ENCODE peak calls at places on chromosome 20, in seven cellular contexts. One of them, this sample, is unnamed.

GRCh38 chr20:4014031-4014474 is 1.3 kb downstream of the RNF24 start:
- DNase-seq in pancreas: no peak
- DNase-seq in heart right ventricle: peak; percentile 52
- DNase-seq in spleen: no peak
- DNase-seq in PC-9: peak; percentile 77
- DNase-seq in transverse colon: peak; percentile 68
- DNase-seq in ovary: no peak
- DNase-seq in this sample: peak; percentile 60

GRCh38 chr20:46458891-46459750 is 52.7 kb upstream of the ELMO2 start:
- DNase-seq in pancreas: peak; percentile 90
- DNase-seq in heart right ventricle: no peak
- DNase-seq in spleen: no peak
- DNase-seq in PC-9: no peak
- DNase-seq in transverse colon: peak; percentile 70
- DNase-seq in ovary: no peak
- DNase-seq in this sample: no peak

GRCh38 chr20:6277661-6278060 is 154.8 kb upstream of the FERMT1 start:
- DNase-seq in pancreas: no peak
- DNase-seq in heart right ventricle: no peak
- DNase-seq in spleen: no peak
- DNase-seq in PC-9: no peak
- DNase-seq in transverse colon: no peak
- DNase-seq in ovary: no peak
- DNase-seq in this sample: no peak

GRCh38 chr20:52494244-52494643 is 302.7 kb upstream of the ZFP64 start:
- DNase-seq in pancreas: no peak
- DNase-seq in heart right ventricle: no peak
- DNase-seq in spleen: no peak
- DNase-seq in PC-9: no peak
- DNase-seq in transverse colon: no peak
- DNase-seq in ovary: no peak
- DNase-seq in this sample: peak; percentile 85

GRCh38 chr20:59779656-59780380 is 153.6 kb downstream of the SYCP2 start:
- DNase-seq in pancreas: no peak
- DNase-seq in heart right ventricle: no peak
- DNase-seq in spleen: no peak
- DNase-seq in PC-9: no peak
- DNase-seq in transverse colon: no peak
- DNase-seq in ovary: no peak
- DNase-seq in this sample: no peak

GRCh38 chr20:59207742-59208357 is 44.2 kb downstream of the ZNF831 start:
- DNase-seq in pancreas: no peak
- DNase-seq in heart right ventricle: peak; percentile 61
- DNase-seq in spleen: peak; percentile 90
- DNase-seq in PC-9: no peak
- DNase-seq in transverse colon: peak; percentile 81
- DNase-seq in ovary: no peak
- DNase-seq in this sample: no peak

GRCh38 chr20:3842332-3842930 is 4.2 kb upstream of the MAVS start:
- DNase-seq in pancreas: no peak
- DNase-seq in heart right ventricle: no peak
- DNase-seq in spleen: no peak
- DNase-seq in PC-9: no peak
- DNase-seq in transverse colon: peak; percentile 66
- DNase-seq in ovary: no peak
- DNase-seq in this sample: no peak

GRCh38 chr20:14331671-14332070 is 5.7 kb downstream of the FLRT3 start:
- DNase-seq in pancreas: no peak
- DNase-seq in heart right ventricle: no peak
- DNase-seq in spleen: no peak
- DNase-seq in PC-9: no peak
- DNase-seq in transverse colon: no peak
- DNase-seq in ovary: no peak
- DNase-seq in this sample: no peak

GRCh38 chr20:10239954-10240353 is 21.3 kb downstream of the SNAP25 start:
- DNase-seq in pancreas: no peak
- DNase-seq in heart right ventricle: no peak
- DNase-seq in spleen: no peak
- DNase-seq in PC-9: peak; percentile 10
- DNase-seq in transverse colon: peak; percentile 27
- DNase-seq in ovary: no peak
- DNase-seq in this sample: no peak

GRCh38 chr20:19832875-19833274 is 74.8 kb downstream of the RIN2 start:
- DNase-seq in pancreas: no peak
- DNase-seq in heart right ventricle: no peak
- DNase-seq in spleen: no peak
- DNase-seq in PC-9: no peak
- DNase-seq in transverse colon: no peak
- DNase-seq in ovary: no peak
- DNase-seq in this sample: no peak

GRCh38 chr20:38196592-38196991 is 31.5 kb upstream of the TGM2 start:
- DNase-seq in pancreas: no peak
- DNase-seq in heart right ventricle: peak; percentile 65
- DNase-seq in spleen: peak; percentile 86
- DNase-seq in PC-9: peak; percentile 36
- DNase-seq in transverse colon: peak; percentile 14
- DNase-seq in ovary: peak; percentile 66
- DNase-seq in this sample: no peak

GRCh38 chr20:8388146-8388545 is 256.1 kb downstream of the PLCB1 start:
- DNase-seq in pancreas: no peak
- DNase-seq in heart right ventricle: no peak
- DNase-seq in spleen: no peak
- DNase-seq in PC-9: no peak
- DNase-seq in transverse colon: no peak
- DNase-seq in ovary: no peak
- DNase-seq in this sample: no peak

GRCh38 chr20:49236301-49236700 is 17.1 kb downstream of the DDX27 start:
- DNase-seq in pancreas: no peak
- DNase-seq in heart right ventricle: no peak
- DNase-seq in spleen: peak; percentile 24
- DNase-seq in PC-9: no peak
- DNase-seq in transverse colon: no peak
- DNase-seq in ovary: no peak
- DNase-seq in this sample: no peak
- H3K36me3 ChIP-seq in pancreas: peaks cover 73% of the 10 kb centered on the region
- H3K36me3 ChIP-seq in heart right ventricle: peaks cover 98% of the 10 kb centered on the region
- H3K36me3 ChIP-seq in spleen: peaks cover 100% of the 10 kb centered on the region
- H3K36me3 ChIP-seq in PC-9: peaks cover 45% of the 10 kb centered on the region
- H3K36me3 ChIP-seq in transverse colon: peaks cover 61% of the 10 kb centered on the region
- H3K36me3 ChIP-seq in ovary: no peaks in the 10 kb centered on the region
- H3K36me3 ChIP-seq in this sample: peaks cover 2% of the 10 kb centered on the region

DNA sequence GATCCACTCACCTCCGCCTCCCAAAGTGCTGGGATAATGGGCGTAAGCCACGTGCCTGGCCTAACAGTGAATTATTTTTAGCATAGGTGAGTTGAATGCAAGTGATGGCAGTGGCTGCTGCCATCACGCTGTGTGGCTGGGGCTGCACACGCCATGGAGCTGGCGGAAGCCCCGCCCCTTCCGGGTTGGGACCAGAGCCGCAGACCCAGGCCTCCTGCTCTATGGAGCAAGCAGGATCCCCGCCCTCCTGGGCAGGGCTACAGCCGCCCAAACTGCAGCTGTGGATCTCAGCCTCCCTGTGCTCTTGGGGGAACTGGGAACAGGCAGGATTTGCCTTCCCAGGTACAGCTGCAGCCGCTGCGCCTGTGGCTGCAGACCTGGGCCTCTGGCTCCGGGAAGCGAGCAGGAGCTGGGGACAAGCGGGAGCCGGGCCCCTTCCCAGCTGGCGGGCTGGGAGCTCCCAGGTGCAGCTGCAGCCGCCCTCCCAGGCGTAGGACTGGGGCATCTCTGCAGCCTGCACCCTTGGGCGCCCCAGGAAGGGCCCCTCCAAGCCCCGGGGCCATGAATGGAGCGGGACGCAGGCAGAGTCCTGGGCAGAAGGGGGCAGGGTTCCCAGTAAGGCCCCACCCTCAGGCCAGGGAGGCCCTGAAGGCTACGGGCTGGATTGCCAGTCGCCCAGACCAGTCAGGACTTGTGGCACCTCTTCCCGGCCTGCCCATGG is 30.9 kb upstream of the SLA2 start:
- DNase-seq in pancreas: no peak
- DNase-seq in heart right ventricle: no peak
- DNase-seq in spleen: no peak
- DNase-seq in PC-9: no peak
- DNase-seq in transverse colon: no peak
- DNase-seq in ovary: no peak
- DNase-seq in this sample: no peak
- H3K4me3 ChIP-seq in pancreas: no peak overlapping the region
- H3K4me3 ChIP-seq in heart right ventricle: no peak overlapping the region
- H3K4me3 ChIP-seq in spleen: no peak overlapping the region
- H3K4me3 ChIP-seq in PC-9: no peak overlapping the region
- H3K4me3 ChIP-seq in transverse colon: no peak overlapping the region
- H3K4me3 ChIP-seq in ovary: no peak overlapping the region
- H3K4me3 ChIP-seq in this sample: no peak overlapping the region

GRCh38 chr20:48919882-48920526 is 1.5 kb upstream of the ARFGEF2 start:
- DNase-seq in pancreas: no peak
- DNase-seq in heart right ventricle: no peak
- DNase-seq in spleen: no peak
- DNase-seq in PC-9: no peak
- DNase-seq in transverse colon: peak; percentile 46
- DNase-seq in ovary: no peak
- DNase-seq in this sample: no peak

GRCh38 chr20:48923149-48923718 is 1.7 kb downstream of the ARFGEF2 start:
- DNase-seq in pancreas: no peak
- DNase-seq in heart right ventricle: no peak
- DNase-seq in spleen: no peak
- DNase-seq in PC-9: no peak
- DNase-seq in transverse colon: no peak
- DNase-seq in ovary: no peak
- DNase-seq in this sample: no peak

GRCh38 chr20:48920527-48921167 is 864 bp upstream of the ARFGEF2 start:
- DNase-seq in pancreas: no peak
- DNase-seq in heart right ventricle: no peak
- DNase-seq in spleen: peak; percentile 87
- DNase-seq in PC-9: no peak
- DNase-seq in transverse colon: no peak
- DNase-seq in ovary: no peak
- DNase-seq in this sample: no peak

GRCh38 chr20:48921883-48922867 is 664 bp downstream of the ARFGEF2 start:
- DNase-seq in pancreas: no peak
- DNase-seq in heart right ventricle: peak; percentile 31
- DNase-seq in spleen: peak; percentile 92
- DNase-seq in PC-9: no peak
- DNase-seq in transverse colon: peak; percentile 67
- DNase-seq in ovary: no peak
- DNase-seq in this sample: no peak

DNA sequence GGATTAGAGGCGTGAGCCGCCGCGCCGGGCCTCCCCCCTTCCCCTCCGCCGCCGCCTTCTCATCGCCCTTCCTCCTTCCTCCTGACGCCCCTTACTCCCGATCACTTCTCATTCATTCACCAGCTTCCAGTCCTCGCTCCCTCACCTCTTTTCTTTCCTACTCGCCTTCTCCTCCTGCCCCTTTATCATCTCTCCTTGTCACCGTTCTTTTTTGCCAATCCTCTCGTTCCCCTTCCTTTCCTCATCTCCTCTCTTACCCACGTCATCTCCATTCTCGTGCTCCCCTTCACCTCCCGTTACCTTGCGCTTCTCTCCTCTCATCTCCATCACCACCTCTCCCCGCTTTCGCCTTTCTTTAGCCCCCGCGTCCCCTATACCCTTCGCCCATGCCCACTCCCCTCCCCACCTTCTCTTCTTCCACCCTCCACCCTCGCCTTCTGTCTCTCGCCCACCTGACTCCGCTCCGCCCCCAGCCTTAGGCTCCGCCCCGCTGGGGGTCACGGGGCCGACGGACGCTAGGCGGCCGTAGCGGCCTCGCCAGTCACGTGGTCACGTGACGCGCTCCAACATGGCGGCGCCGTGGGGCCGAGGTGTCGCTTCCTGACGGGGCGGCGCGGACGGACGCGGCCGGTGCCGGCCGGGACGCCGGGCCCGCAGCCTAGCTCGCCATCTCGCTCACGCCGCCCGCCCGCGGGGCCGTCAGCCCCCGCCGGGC is at the start of gene ARFGEF2:
- DNase-seq in pancreas: peak; percentile 97
- DNase-seq in heart right ventricle: peak; percentile 89
- DNase-seq in spleen: peak; percentile 99
- DNase-seq in PC-9: peak; percentile 97
- DNase-seq in transverse colon: peak; percentile 95
- DNase-seq in ovary: peak; percentile 96
- DNase-seq in this sample: no peak
- TF ChIP-seq CTCF in pancreas: no peak
- TF ChIP-seq CTCF in heart right ventricle: no peak
- TF ChIP-seq CTCF in spleen: peak; percentile 39
- TF ChIP-seq CTCF in PC-9: peak; percentile 7
- TF ChIP-seq CTCF in transverse colon: no peak
- TF ChIP-seq CTCF in ovary: no peak
- TF ChIP-seq CTCF in this sample: no peak

GRCh38 chr20:62825288-62825993 is 8.6 kb downstream of the COL9A3 start:
- DNase-seq in pancreas: peak; percentile 59
- DNase-seq in heart right ventricle: no peak
- DNase-seq in spleen: no peak
- DNase-seq in PC-9: no peak
- DNase-seq in transverse colon: no peak
- DNase-seq in ovary: no peak
- DNase-seq in this sample: no peak

GRCh38 chr20:62828051-62828450 is 11.2 kb downstream of the COL9A3 start:
- DNase-seq in pancreas: no peak
- DNase-seq in heart right ventricle: no peak
- DNase-seq in spleen: no peak
- DNase-seq in PC-9: no peak
- DNase-seq in transverse colon: no peak
- DNase-seq in ovary: no peak
- DNase-seq in this sample: no peak

GRCh38 chr20:62825994-62826645 is 9.3 kb downstream of the COL9A3 start:
- DNase-seq in pancreas: peak; percentile 60
- DNase-seq in heart right ventricle: no peak
- DNase-seq in spleen: no peak
- DNase-seq in PC-9: no peak
- DNase-seq in transverse colon: no peak
- DNase-seq in ovary: no peak
- DNase-seq in this sample: no peak

GRCh38 chr20:62827323-62828050 is 10.6 kb downstream of the COL9A3 start:
- DNase-seq in pancreas: peak; percentile 59
- DNase-seq in heart right ventricle: no peak
- DNase-seq in spleen: no peak
- DNase-seq in PC-9: no peak
- DNase-seq in transverse colon: no peak
- DNase-seq in ovary: no peak
- DNase-seq in this sample: no peak

DNA sequence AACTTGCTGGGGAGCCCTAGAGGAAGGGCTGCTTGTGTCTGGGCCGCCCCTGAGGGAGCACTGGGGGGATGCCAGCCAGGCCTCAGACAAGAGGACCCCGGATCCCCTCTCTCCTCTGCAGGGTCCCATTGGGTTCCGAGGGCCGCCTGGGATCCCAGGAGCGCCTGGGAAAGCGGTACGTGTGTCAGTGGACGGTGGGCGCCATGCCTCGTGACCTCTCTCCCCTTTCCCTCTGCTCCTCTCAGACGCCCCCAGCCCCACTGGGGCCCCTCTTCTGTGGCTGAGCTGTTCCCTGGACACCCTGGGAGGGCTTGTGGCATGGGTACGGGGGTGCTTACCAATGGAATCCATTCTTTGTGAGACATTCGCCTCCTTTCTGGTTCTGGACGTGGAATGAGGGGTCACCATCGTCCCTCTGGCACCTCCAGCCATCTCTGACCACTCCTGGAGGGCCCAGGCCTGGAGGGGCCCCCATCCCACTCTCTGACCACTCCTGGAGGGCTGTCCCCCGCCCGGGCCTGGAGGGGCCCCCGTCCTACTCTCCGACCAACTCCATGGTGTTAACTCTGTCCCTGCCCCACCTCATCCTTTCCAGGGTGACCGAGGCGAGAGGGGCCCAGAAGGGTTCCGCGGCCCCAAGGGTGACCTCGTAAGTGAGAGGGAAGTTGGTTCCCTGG is 9.9 kb downstream of the COL9A3 start:
- DNase-seq in pancreas: peak; percentile 53
- DNase-seq in heart right ventricle: no peak
- DNase-seq in spleen: no peak
- DNase-seq in PC-9: no peak
- DNase-seq in transverse colon: no peak
- DNase-seq in ovary: no peak
- DNase-seq in this sample: no peak
- H3K36me3 ChIP-seq in pancreas: no peaks in the 10 kb centered on the region
- H3K36me3 ChIP-seq in heart right ventricle: no peaks in the 10 kb centered on the region
- H3K36me3 ChIP-seq in spleen: no peaks in the 10 kb centered on the region
- H3K36me3 ChIP-seq in PC-9: no peaks in the 10 kb centered on the region
- H3K36me3 ChIP-seq in transverse colon: no peaks in the 10 kb centered on the region
- H3K36me3 ChIP-seq in ovary: no peaks in the 10 kb centered on the region
- H3K36me3 ChIP-seq in this sample: no peaks in the 10 kb centered on the region

This sample was measured in kidney epithelial cell.